ENCODE peak calls at places on chromosome 3, in nine cellular contexts. G is neuronal stem cell, B is AG04450, A is substantia nigra, W is cardiac muscle cell, N is neural progenitor cell, F is ascending aorta, E is fibroblast of lung, K is esophagus squamous epithelium. X is an unnamed sample.

GRCh38 chr3:111737712-111738097 is 121.4 kb upstream of the PHLDB2 start:
- DNase-seq in K (no peak), F (no peak), B (peak; percentile 92), W (no peak), N (no peak), E (peak; percentile 100), G (no peak), A (no peak), X (no peak)

GRCh38 chr3:133996996-133997395 is 32.7 kb downstream of the SLCO2A1 start:
- DNase-seq in W (no peak), G (no peak), E (no peak), N (no peak), A (no peak), F (no peak), K (no peak), B (no peak), X (peak; percentile 49)

GRCh38 chr3:96719921-96720320 is 94.5 kb upstream of the EPHA6 start:
- DNase-seq in G (no peak), F (no peak), E (no peak), A (no peak), N (no peak), W (no peak), B (no peak), K (no peak), X (no peak)

GRCh38 chr3:15610083-15610482 is 8.5 kb downstream of the BTD start:
- DNase-seq in W (no peak), F (no peak), E (peak; percentile 64), G (no peak), N (no peak), K (no peak), A (no peak), B (no peak), X (no peak)

GRCh38 chr3:67940200-67940952 is 286.0 kb upstream of the SUCLG2 start:
- DNase-seq in G (no peak), F (no peak), W (no peak), N (no peak), B (no peak), E (no peak), K (no peak), A (no peak), X (no peak)

GRCh38 chr3:48411606-48412374 is 18.1 kb downstream of the PLXNB1 start:
- DNase-seq in E (no peak), N (no peak), A (no peak), F (no peak), B (no peak), G (no peak), K (no peak), W (no peak), X (peak; percentile 64)

GRCh38 chr3:36991923-36992805 is 767 bp downstream of the EPM2AIP1 start:
- DNase-seq in E (peak; percentile 83), B (peak; percentile 15), A (no peak), G (no peak), N (peak; percentile 38), F (no peak), W (no peak), K (no peak), X (peak; percentile 66)

GRCh38 chr3:194485876-194486539 is 794 bp downstream of the ATP13A3 start:
- DNase-seq in F (no peak), N (peak; percentile 29), G (no peak), K (no peak), W (peak; percentile 24), B (no peak), A (no peak), E (peak; percentile 46), X (peak; percentile 71)

GRCh38 chr3:72891053-72891855 is 3.4 kb downstream of the GXYLT2 start:
- DNase-seq in F (no peak), B (peak; percentile 100), G (no peak), W (peak; percentile 36), N (peak; percentile 14), E (peak; percentile 100), K (no peak), A (peak; percentile 7), X (no peak)

GRCh38 chr3:14242490-14243311 is 64.1 kb downstream of the LSM3 start:
- DNase-seq in N (peak; percentile 54), F (no peak), G (peak; percentile 11), K (no peak), A (no peak), W (no peak), B (no peak), E (no peak), X (no peak)

GRCh38 chr3:197460639-197461038 is 95.1 kb downstream of the BDH1 start:
- DNase-seq in G (no peak), W (no peak), B (no peak), A (no peak), F (no peak), N (no peak), E (no peak), K (no peak), X (no peak)

GRCh38 chr3:197456271-197457091 is 99.3 kb downstream of the BDH1 start:
- DNase-seq in E (peak; percentile 93), N (peak; percentile 87), B (peak; percentile 75), K (no peak), F (peak; percentile 27), G (peak; percentile 53), W (peak; percentile 88), A (no peak), X (peak; percentile 94)

GRCh38 chr3:197460002-197460401 is 95.8 kb downstream of the BDH1 start:
- DNase-seq in A (no peak), K (no peak), W (no peak), E (no peak), F (no peak), B (no peak), N (no peak), G (no peak), X (no peak)

GRCh38 chr3:197458179-197458707 is 97.5 kb downstream of the BDH1 start:
- DNase-seq in N (no peak), K (no peak), A (no peak), F (no peak), E (no peak), G (no peak), B (no peak), W (no peak), X (no peak)

DNA sequence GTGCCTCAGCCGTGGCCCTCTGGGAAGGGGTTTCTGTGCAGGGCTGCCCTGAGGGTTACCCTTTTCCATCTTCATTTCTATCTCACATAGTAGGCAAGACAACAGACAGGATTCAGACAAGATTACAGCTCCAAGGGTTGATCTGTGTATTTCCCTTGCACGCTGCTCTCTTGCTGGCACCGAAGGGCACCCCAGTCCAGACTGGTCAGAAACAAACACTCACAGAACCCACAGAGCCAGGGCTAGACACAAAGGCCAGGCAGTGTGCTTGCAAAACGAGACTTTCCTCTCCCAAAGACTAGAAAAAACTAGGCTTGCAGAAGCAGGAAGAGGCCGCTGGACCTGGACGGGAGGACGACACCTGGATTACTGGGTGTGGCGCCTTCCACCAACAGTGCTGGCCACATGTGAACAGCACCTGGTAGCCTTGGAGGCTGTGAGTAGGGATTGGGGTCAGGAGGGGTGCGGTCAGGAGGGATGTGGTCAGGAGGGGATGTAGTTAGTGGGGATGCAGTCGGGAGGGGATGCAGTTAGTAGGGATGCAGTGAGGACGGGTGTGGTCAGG is 96.8 kb downstream of the BDH1 start:
- DNase-seq in K (no peak), B (no peak), G (no peak), W (no peak), F (no peak), N (no peak), A (no peak), E (no peak), X (no peak)
- H3K27ac ChIP-seq in K (no peak overlapping the region), B (no peak overlapping the region), G (no peak overlapping the region), W (no peak overlapping the region), F (no peak overlapping the region), N (no peak overlapping the region), A (no peak overlapping the region), E (no peak overlapping the region), X (no peak overlapping the region)

GRCh38 chr3:32500880-32501784 is 1.5 kb downstream of the CMTM6 start:
- DNase-seq in N (no peak), G (no peak), K (no peak), A (no peak), E (no peak), F (no peak), W (no peak), B (no peak), X (no peak)
- H3K27ac ChIP-seq in N (no peak overlapping the region), G (no peak overlapping the region), K (peak overlapping the region; percentile 99), A (no peak overlapping the region), E (no peak overlapping the region), F (peak overlapping the region; percentile 95), W (peak overlapping the region; percentile 88), B (no peak overlapping the region), X (peak overlapping the region; percentile 96)

GRCh38 chr3:45558431-45558830 is 36.1 kb upstream of the LIMD1 start:
- DNase-seq in F (no peak), N (no peak), B (no peak), G (no peak), K (no peak), A (no peak), E (no peak), W (no peak), X (no peak)

GRCh38 chr3:45559560-45560118 is 34.9 kb upstream of the LIMD1 start:
- DNase-seq in K (no peak), A (no peak), G (no peak), F (no peak), E (no peak), W (no peak), N (no peak), B (no peak), X (no peak)

GRCh38 chr3:45562027-45562426 is 32.5 kb upstream of the LIMD1 start:
- DNase-seq in W (no peak), G (no peak), A (no peak), B (no peak), N (no peak), F (no peak), K (no peak), E (no peak), X (no peak)

GRCh38 chr3:45557886-45558285 is 36.7 kb upstream of the LIMD1 start:
- DNase-seq in N (no peak), K (no peak), W (no peak), F (no peak), B (no peak), G (no peak), A (no peak), E (no peak), X (no peak)

GRCh38 chr3:45560270-45561020 is 34.1 kb upstream of the LIMD1 start:
- DNase-seq in E (no peak), A (peak; percentile 37), F (peak; percentile 33), G (no peak), W (no peak), K (no peak), N (no peak), B (no peak), X (peak; percentile 87)
- H3K27ac ChIP-seq in E (peak overlapping the region; percentile 13), A (peak overlapping the region; percentile 67), F (peak overlapping the region; percentile 84), G (no peak overlapping the region), W (peak overlapping the region; percentile 3), K (peak overlapping the region; percentile 74), N (no peak overlapping the region), B (peak overlapping the region; percentile 11), X (peak overlapping the region; percentile 58)

GRCh38 chr3:98778383-98778782 is 15.2 kb downstream of the ST3GAL6 start:
- DNase-seq in B (no peak), A (no peak), N (no peak), E (peak; percentile 80), W (no peak), K (no peak), F (no peak), G (no peak), X (no peak)
- H3K27ac ChIP-seq in B (peak overlapping the region; percentile 87), A (no peak overlapping the region), N (no peak overlapping the region), E (no peak overlapping the region), W (no peak overlapping the region), K (peak overlapping the region; percentile 66), F (peak overlapping the region; percentile 76), G (no peak overlapping the region), X (peak overlapping the region; percentile 75)

DNA sequence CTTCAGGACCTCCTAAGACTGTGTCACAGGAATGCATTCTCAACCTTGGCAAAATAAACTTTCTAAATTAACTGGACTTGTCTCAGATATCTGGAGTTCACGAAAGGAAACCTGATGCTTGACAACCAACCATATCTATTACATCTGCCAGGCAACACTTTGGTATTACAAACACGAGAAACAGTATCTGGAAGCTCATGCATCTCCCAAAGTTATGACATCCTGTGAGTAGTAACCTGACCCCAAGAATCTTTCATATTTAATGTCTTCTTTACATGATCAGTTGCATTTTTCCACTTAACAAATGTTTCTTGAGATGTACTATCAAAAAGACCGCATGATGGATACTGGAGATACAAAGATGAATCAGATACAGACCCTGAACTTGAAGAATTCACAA is 465.3 kb upstream of the AGTR1 start:
- DNase-seq in W (no peak), G (no peak), K (no peak), A (no peak), B (no peak), F (no peak), E (no peak), N (no peak), X (no peak)
- H3K27ac ChIP-seq in W (no peak overlapping the region), G (no peak overlapping the region), K (no peak overlapping the region), A (no peak overlapping the region), B (no peak overlapping the region), F (no peak overlapping the region), E (no peak overlapping the region), N (no peak overlapping the region), X (no peak overlapping the region)

X was measured in suprapubic skin.